ENCODE peak calls at places on chromosomes 3 and 15, in eight cellular contexts. K is stimulated activated CD4-positive, alpha-beta T cell treated with anti-CD3 and anti-CD28 coated beads, Interleukin-12 subunit alpha, Interleukin-12 subunit beta, amount 100 ng/mL, for 4 hours; B is germinal center; P is AG09309; S is neural progenitor cell; I is effector CD4-positive, alpha-beta T cell; A is GM20000; Q is CD8-positive, alpha-beta T cell. F is an unnamed sample.

GRCh38 chr15:58241872-58242271 is 103.7 kb downstream of the AQP9 start:
- DNase-seq in P (no peak), Q (no peak), I (no peak), A (no peak), B (no peak), K (no peak), S (no peak), F (no peak)

GRCh38 chr15:77376770-77377169 is 43.1 kb downstream of the PEAK1 start:
- DNase-seq in P (no peak), K (no peak), B (no peak), A (no peak), I (no peak), S (no peak), Q (no peak), F (no peak)

GRCh38 chr3:4680881-4681300 is 187.7 kb downstream of the ITPR1 start:
- DNase-seq in A (no peak), I (no peak), P (no peak), K (no peak), B (no peak), Q (no peak), S (no peak), F (no peak)

GRCh38 chr15:77819271-77819806 is 186.6 kb upstream of the LINGO1 start:
- DNase-seq in P (no peak), Q (no peak), S (peak), A (peak), B (no peak), K (no peak), I (no peak), F (peak)

GRCh38 chr3:122760457-122761271 is 33.0 kb downstream of the HSPBAP1 start:
- DNase-seq in K (no peak), Q (no peak), S (peak), A (no peak), B (no peak), P (no peak), I (no peak), F (no peak)

GRCh38 chr3:81339040-81339845 is 422.2 kb downstream of the GBE1 start:
- DNase-seq in K (no peak), Q (no peak), S (peak), I (no peak), B (no peak), A (peak), P (no peak), F (no peak)

GRCh38 chr3:5841609-5842008 is 654.1 kb downstream of the EDEM1 start:
- DNase-seq in K (no peak), Q (no peak), S (no peak), A (no peak), P (no peak), B (no peak), I (no peak), F (no peak)

GRCh38 chr3:16205156-16205870 is 30.8 kb downstream of the GALNT15 start:
- DNase-seq in Q (no peak), I (no peak), K (no peak), B (no peak), P (peak), S (no peak), A (no peak), F (no peak)

GRCh38 chr15:35505152-35505551 is 40.8 kb downstream of the DPH6 start:
- DNase-seq in A (no peak), K (no peak), B (no peak), P (no peak), I (no peak), S (no peak), Q (no peak), F (no peak)

F was measured in caudate nucleus.